ENCODE peak calls at places on chromosome 3, in six cellular contexts. O is left ventricle myocardium inferior, B is kidney, T is IMR-90, A is anterior cingulate cortex, X is AG08395. J is an unnamed sample.
A peak's percentile ranks its signal among the peaks of the same experiment; 100 is the strongest.

GRCh38 chr3:14363976-14364375 is 38.4 kb upstream of the SLC6A6 start:
- DNase-seq in O (no peak), B (no peak), T (peak; percentile 67), A (no peak), X (no peak), J (no peak)

GRCh38 chr3:113658107-113658506 is 38.3 kb downstream of the USF3 start:
- DNase-seq in O (no peak), B (no peak), T (no peak), A (no peak), X (no peak), J (no peak)

GRCh38 chr3:5707794-5708193 is 520.3 kb downstream of the EDEM1 start:
- DNase-seq in O (no peak), B (no peak), T (no peak), A (no peak), X (no peak), J (no peak)

GRCh38 chr3:132283440-132283839 is 33.8 kb upstream of the ACP3 start:
- DNase-seq in O (no peak), B (no peak), T (no peak), A (no peak), X (peak; percentile 5), J (peak; percentile 15)

GRCh38 chr3:186320862-186321568 is 41.0 kb downstream of the DGKG start:
- DNase-seq in O (no peak), B (no peak), T (peak; percentile 13), A (no peak), X (peak; percentile 65), J (no peak)

GRCh38 chr3:169744332-169745054 is 20.4 kb downstream of the TERC start:
- DNase-seq in O (no peak), B (no peak), T (peak; percentile 22), A (no peak), X (no peak), J (no peak)

GRCh38 chr3:43879166-43879565 is 188.4 kb downstream of the ABHD5 start:
- DNase-seq in O (no peak), B (no peak), T (no peak), A (no peak), X (no peak), J (peak; percentile 19)

GRCh38 chr3:18247776-18248310 is 177.3 kb downstream of the SATB1 start:
- DNase-seq in O (no peak), B (no peak), T (no peak), A (no peak), X (no peak), J (no peak)

GRCh38 chr3:99128740-99129505 is 227.4 kb upstream of the DCBLD2 start:
- DNase-seq in O (no peak), B (no peak), T (peak; percentile 97), A (no peak), X (peak; percentile 94), J (no peak)

J was measured in MM.1S.